ENCODE peak calls at places on chromosomes 11 and 22, in four cellular contexts. One of them, this sample, is unnamed.

GRCh38 chr11:5345831-5346230 is 2.5 kb upstream of the OR51B5 start:
- DNase-seq in HepG2: no peak
- DNase-seq in GM12878: no peak
- DNase-seq in K562: no peak
- DNase-seq in this sample: no peak

GRCh38 chr11:105986554-105986953 is 35.5 kb downstream of the MSANTD4 start:
- DNase-seq in K562: no peak
- DNase-seq in GM12878: no peak
- DNase-seq in HepG2: no peak
- DNase-seq in this sample: no peak

GRCh38 chr11:18046116-18046777 is at the start of gene TPH1:
- DNase-seq in HepG2: no peak
- DNase-seq in K562: no peak
- DNase-seq in GM12878: no peak
- DNase-seq in this sample: peak

GRCh38 chr11:2510626-2511402 is 66.0 kb downstream of the KCNQ1 start:
- DNase-seq in K562: peak
- DNase-seq in GM12878: no peak
- DNase-seq in HepG2: no peak
- DNase-seq in this sample: no peak

GRCh38 chr11:57800444-57801184 is 39.0 kb downstream of the CTNND1 start:
- DNase-seq in HepG2: peak
- DNase-seq in K562: peak
- DNase-seq in GM12878: peak
- DNase-seq in this sample: no peak

GRCh38 chr22:23192133-23192532 is 11.8 kb downstream of the BCR start:
- DNase-seq in K562: no peak
- DNase-seq in GM12878: no peak
- DNase-seq in HepG2: no peak
- DNase-seq in this sample: no peak

GRCh38 chr11:126716456-126717083 is 284.0 kb downstream of the KIRREL3 start:
- DNase-seq in HepG2: peak
- DNase-seq in K562: peak
- DNase-seq in GM12878: no peak
- DNase-seq in this sample: peak

GRCh38 chr11:46912526-46913150 is 5.7 kb downstream of the LRP4 start:
- DNase-seq in HepG2: no peak
- DNase-seq in K562: peak
- DNase-seq in GM12878: no peak
- DNase-seq in this sample: peak

GRCh38 chr11:17219016-17219415 is 11.2 kb upstream of the PIK3C2A start:
- DNase-seq in HepG2: no peak
- DNase-seq in GM12878: no peak
- DNase-seq in K562: no peak
- DNase-seq in this sample: no peak

GRCh38 chr22:43377486-43377995 is 34.3 kb upstream of the MPPED1 start:
- DNase-seq in K562: no peak
- DNase-seq in GM12878: no peak
- DNase-seq in HepG2: no peak
- DNase-seq in this sample: no peak

GRCh38 chr22:30591191-30591587 is 521 bp downstream of the PES1 start:
- DNase-seq in K562: no peak
- DNase-seq in HepG2: no peak
- DNase-seq in GM12878: no peak
- DNase-seq in this sample: no peak

DNA sequence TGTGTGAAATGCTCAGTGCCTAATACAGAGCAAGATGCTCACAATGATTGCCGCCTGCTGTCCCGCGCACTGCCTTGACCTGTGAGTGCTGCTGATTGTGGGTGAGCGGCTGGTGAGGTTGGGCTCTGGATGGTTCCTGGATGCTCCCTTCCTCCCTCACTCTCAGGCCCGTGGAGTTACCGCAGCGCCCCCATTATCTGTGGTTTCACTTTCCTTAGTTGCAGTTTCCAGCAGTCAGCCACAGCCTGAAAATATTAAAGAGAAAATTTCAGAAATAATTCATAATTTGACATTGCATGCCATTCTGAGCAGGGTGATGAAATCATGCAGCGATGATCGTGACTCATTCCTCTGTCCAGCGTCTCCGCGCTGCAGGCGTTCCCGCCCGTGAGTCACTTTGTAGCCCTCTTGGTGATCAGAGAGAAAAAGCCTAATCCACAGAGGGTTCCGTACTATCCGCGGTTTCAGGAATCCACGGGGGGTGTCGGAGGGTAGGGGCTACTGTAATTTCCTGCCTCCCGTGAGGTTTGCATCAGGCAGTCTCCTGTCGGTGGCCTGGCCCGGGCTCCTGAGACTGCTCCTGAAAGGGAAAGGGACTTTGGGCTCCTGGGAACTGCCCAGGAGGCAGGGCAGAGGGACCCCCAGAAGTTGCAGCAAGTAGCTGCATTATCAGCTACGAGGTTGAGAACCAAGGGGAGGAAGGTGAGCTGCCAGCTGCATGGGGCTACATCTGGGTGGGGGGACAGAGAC is 10.6 kb downstream of the RPL3 start:
- DNase-seq in K562: no peak
- DNase-seq in GM12878: no peak
- DNase-seq in HepG2: no peak
- DNase-seq in this sample: no peak
- TF ChIP-seq RFX5 in K562: no peak
- TF ChIP-seq RFX5 in GM12878: no peak
- TF ChIP-seq RFX5 in HepG2: no peak
- TF ChIP-seq RFX5 in this sample: no peak

GRCh38 chr22:36340621-36341020 is 47.1 kb downstream of the MYH9 start:
- DNase-seq in HepG2: peak
- DNase-seq in GM12878: no peak
- DNase-seq in K562: no peak
- DNase-seq in this sample: no peak

GRCh38 chr22:36339171-36340065 is 48.3 kb downstream of the MYH9 start:
- DNase-seq in K562: no peak
- DNase-seq in GM12878: no peak
- DNase-seq in HepG2: no peak
- DNase-seq in this sample: no peak

GRCh38 chr22:36343720-36344105 is 44.1 kb downstream of the MYH9 start:
- DNase-seq in HepG2: peak
- DNase-seq in GM12878: no peak
- DNase-seq in K562: no peak
- DNase-seq in this sample: no peak

GRCh38 chr22:36343070-36343719 is 44.6 kb downstream of the MYH9 start:
- DNase-seq in HepG2: no peak
- DNase-seq in GM12878: no peak
- DNase-seq in K562: no peak
- DNase-seq in this sample: no peak

DNA sequence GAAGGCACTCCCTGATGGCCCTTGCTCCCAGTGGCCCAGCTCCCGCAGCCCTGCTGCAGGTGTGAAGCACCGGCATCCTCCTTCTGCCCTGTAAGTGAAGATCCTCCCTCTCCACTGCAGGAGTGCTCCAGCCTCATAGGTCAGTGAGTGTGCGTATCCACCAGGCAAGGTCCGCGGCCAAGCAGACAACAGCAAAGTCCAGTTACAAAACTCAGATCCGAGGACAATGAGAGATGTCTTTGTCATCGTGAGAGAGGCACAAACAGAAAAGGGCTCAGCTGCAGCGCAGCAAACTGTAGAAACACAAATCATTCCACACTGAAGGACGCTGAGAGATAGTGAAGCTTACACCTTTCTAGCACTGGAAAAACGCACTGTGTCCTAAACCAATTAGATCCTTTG is 46.1 kb downstream of the MYH9 start:
- DNase-seq in K562: no peak
- DNase-seq in GM12878: no peak
- DNase-seq in HepG2: peak
- DNase-seq in this sample: no peak
- TF ChIP-seq SRF in K562: no peak
- TF ChIP-seq SRF in GM12878: no peak
- TF ChIP-seq SRF in HepG2: no peak
- TF ChIP-seq SRF in this sample: no peak

GRCh38 chr22:50444663-50445062 is 30.2 kb downstream of the SBF1 start:
- DNase-seq in HepG2: no peak
- DNase-seq in GM12878: no peak
- DNase-seq in K562: no peak
- DNase-seq in this sample: no peak
- TF ChIP-seq RFX5 in HepG2: no peak
- TF ChIP-seq RFX5 in GM12878: no peak
- TF ChIP-seq RFX5 in K562: no peak
- TF ChIP-seq RFX5 in this sample: no peak

DNA sequence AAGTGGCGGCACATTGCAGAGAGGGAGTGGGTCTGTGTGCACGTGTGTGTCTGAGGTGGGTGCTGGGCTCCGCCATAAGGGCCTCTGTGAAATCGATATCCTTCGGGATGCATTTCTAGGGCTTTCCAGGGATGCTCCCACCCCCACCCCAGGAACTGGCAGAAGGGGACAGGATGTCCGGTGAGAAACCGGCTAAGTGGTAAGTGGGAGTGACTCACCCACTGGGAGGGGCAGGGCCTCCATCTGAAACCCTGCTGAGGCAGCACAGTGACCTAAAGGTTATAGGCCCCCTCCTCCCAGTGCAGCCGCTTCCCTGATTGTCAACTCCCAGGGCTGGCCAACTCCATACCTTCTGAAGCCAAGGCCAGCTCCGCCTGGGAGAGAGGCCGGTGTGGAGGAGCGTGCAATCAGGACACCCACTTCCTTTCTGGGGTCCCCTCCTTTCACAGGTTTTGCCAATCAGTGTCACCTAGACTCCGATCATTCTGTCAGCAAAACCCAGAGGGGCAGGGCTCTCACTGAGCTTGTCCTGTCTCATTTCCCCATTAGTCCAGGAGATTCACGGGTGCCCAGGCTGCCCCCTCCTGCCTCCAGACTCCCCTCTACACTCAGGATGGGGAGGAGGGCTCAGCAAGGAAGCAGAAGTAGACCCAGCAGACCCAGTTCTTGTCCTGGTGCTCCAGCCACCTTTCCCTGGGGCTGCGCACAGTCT is 44.5 kb downstream of the NECTIN1 start:
- DNase-seq in GM12878: no peak
- DNase-seq in K562: peak
- DNase-seq in HepG2: peak
- DNase-seq in this sample: no peak
- TF ChIP-seq SRF in GM12878: no peak
- TF ChIP-seq SRF in K562: no peak
- TF ChIP-seq SRF in HepG2: no peak
- TF ChIP-seq SRF in this sample: no peak

DNA sequence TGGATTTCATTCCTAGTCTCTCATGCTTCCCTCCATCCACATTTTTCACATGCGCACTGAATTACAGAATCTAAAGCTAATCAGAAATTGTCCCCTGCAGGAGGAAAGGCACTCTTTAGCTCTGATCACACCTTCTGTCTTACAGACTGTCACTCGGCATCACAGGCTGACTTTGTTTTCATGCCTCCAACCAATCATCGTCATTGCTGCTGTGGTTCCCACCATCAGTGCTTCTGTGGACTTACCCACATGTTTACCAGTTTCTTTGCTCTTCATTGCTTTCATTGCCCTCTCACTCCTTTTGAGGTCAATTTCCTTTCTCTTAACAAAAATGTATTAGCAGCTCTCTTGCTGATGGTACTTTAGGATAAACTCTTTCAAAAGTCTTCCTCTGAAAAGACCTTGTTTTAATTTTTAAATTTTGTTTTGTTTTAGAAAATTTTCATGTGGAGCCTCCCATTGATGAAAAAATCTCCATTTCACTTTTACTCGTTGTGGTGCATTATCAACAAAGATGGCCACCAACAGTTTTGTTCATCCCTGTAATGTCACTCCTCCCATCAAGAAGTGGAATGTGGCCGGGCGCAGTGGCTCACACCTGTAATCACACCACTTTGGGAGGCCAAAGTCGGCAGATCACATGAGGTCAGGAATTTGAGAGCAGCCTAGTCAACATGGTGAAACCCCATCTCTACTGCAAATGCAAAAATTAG is 20.2 kb upstream of the TREH start:
- DNase-seq in GM12878: no peak
- DNase-seq in HepG2: peak
- DNase-seq in K562: no peak
- DNase-seq in this sample: no peak
- TF ChIP-seq RFX5 in GM12878: no peak
- TF ChIP-seq RFX5 in HepG2: no peak
- TF ChIP-seq RFX5 in K562: no peak
- TF ChIP-seq RFX5 in this sample: no peak

This sample was measured in H1.